ENCODE peak calls at places on chromosomes 6 and 20, in nine cellular contexts. One of them, this sample, is unnamed. For H3K4me1, the result is how much of the 10 kb centered on the place peaks cover.

GRCh38 chr6:88238065-88238464 is 71.9 kb upstream of the CNR1 start:
- DNase-seq in H9: peak
- DNase-seq in Panc1: peak
- DNase-seq in neural progenitor cell: peak
- DNase-seq in neuronal stem cell: no peak
- DNase-seq in CD8-positive, alpha-beta T cell: no peak
- DNase-seq in sigmoid colon: no peak
- DNase-seq in lower lobe of right lung: no peak
- DNase-seq in small intestine: peak
- DNase-seq in this sample: no peak

GRCh38 chr6:2127484-2127911 is 117.9 kb downstream of the GMDS start:
- DNase-seq in neuronal stem cell: no peak
- DNase-seq in small intestine: peak
- DNase-seq in lower lobe of right lung: peak
- DNase-seq in Panc1: no peak
- DNase-seq in neural progenitor cell: no peak
- DNase-seq in sigmoid colon: peak
- DNase-seq in CD8-positive, alpha-beta T cell: no peak
- DNase-seq in H9: no peak
- DNase-seq in this sample: no peak

GRCh38 chr20:32227744-32228688 is 20.3 kb downstream of the POFUT1 start:
- DNase-seq in Panc1: no peak
- DNase-seq in neuronal stem cell: no peak
- DNase-seq in sigmoid colon: no peak
- DNase-seq in CD8-positive, alpha-beta T cell: no peak
- DNase-seq in neural progenitor cell: no peak
- DNase-seq in small intestine: peak
- DNase-seq in H9: no peak
- DNase-seq in lower lobe of right lung: peak
- DNase-seq in this sample: no peak

GRCh38 chr6:170166511-170167122 is 124.3 kb downstream of the DLL1 start:
- DNase-seq in sigmoid colon: no peak
- DNase-seq in neuronal stem cell: no peak
- DNase-seq in CD8-positive, alpha-beta T cell: no peak
- DNase-seq in lower lobe of right lung: no peak
- DNase-seq in neural progenitor cell: no peak
- DNase-seq in small intestine: no peak
- DNase-seq in H9: no peak
- DNase-seq in Panc1: no peak
- DNase-seq in this sample: no peak

GRCh38 chr6:124393536-124393935 is 568.7 kb upstream of the RNF217 start:
- DNase-seq in CD8-positive, alpha-beta T cell: no peak
- DNase-seq in Panc1: no peak
- DNase-seq in sigmoid colon: no peak
- DNase-seq in neural progenitor cell: no peak
- DNase-seq in H9: no peak
- DNase-seq in lower lobe of right lung: no peak
- DNase-seq in neuronal stem cell: no peak
- DNase-seq in small intestine: no peak
- DNase-seq in this sample: no peak

GRCh38 chr6:158475344-158476302 is 84.3 kb upstream of the TMEM181 start:
- DNase-seq in neural progenitor cell: peak
- DNase-seq in sigmoid colon: no peak
- DNase-seq in neuronal stem cell: no peak
- DNase-seq in H9: no peak
- DNase-seq in Panc1: peak
- DNase-seq in lower lobe of right lung: no peak
- DNase-seq in small intestine: peak
- DNase-seq in CD8-positive, alpha-beta T cell: no peak
- DNase-seq in this sample: no peak

GRCh38 chr6:91387290-91388062 is 800.6 kb upstream of the MAP3K7 start:
- DNase-seq in lower lobe of right lung: no peak
- DNase-seq in small intestine: no peak
- DNase-seq in neuronal stem cell: no peak
- DNase-seq in CD8-positive, alpha-beta T cell: no peak
- DNase-seq in Panc1: no peak
- DNase-seq in sigmoid colon: no peak
- DNase-seq in neural progenitor cell: peak
- DNase-seq in H9: peak
- DNase-seq in this sample: no peak

GRCh38 chr20:45179166-45179565 is 4.5 kb downstream of the PI3 start:
- DNase-seq in H9: no peak
- DNase-seq in small intestine: no peak
- DNase-seq in Panc1: no peak
- DNase-seq in lower lobe of right lung: no peak
- DNase-seq in neural progenitor cell: no peak
- DNase-seq in neuronal stem cell: no peak
- DNase-seq in CD8-positive, alpha-beta T cell: no peak
- DNase-seq in sigmoid colon: no peak
- DNase-seq in this sample: no peak

GRCh38 chr6:69090132-69090531 is 455.1 kb downstream of the ADGRB3 start:
- DNase-seq in lower lobe of right lung: no peak
- DNase-seq in sigmoid colon: no peak
- DNase-seq in neuronal stem cell: no peak
- DNase-seq in neural progenitor cell: no peak
- DNase-seq in small intestine: no peak
- DNase-seq in CD8-positive, alpha-beta T cell: no peak
- DNase-seq in Panc1: no peak
- DNase-seq in H9: no peak
- DNase-seq in this sample: no peak

GRCh38 chr6:161128680-161129196 is 137.2 kb downstream of the MAP3K4 start:
- DNase-seq in sigmoid colon: no peak
- DNase-seq in neural progenitor cell: no peak
- DNase-seq in Panc1: peak
- DNase-seq in lower lobe of right lung: no peak
- DNase-seq in CD8-positive, alpha-beta T cell: no peak
- DNase-seq in small intestine: no peak
- DNase-seq in H9: no peak
- DNase-seq in neuronal stem cell: no peak
- DNase-seq in this sample: no peak

GRCh38 chr20:62361799-62362589 is 5.1 kb downstream of the LAMA5 start:
- DNase-seq in H9: peak
- DNase-seq in CD8-positive, alpha-beta T cell: no peak
- DNase-seq in lower lobe of right lung: peak
- DNase-seq in sigmoid colon: peak
- DNase-seq in small intestine: no peak
- DNase-seq in neuronal stem cell: no peak
- DNase-seq in neural progenitor cell: peak
- DNase-seq in Panc1: no peak
- DNase-seq in this sample: no peak

GRCh38 chr20:57557926-57558613 is 2.8 kb upstream of the PCK1 start:
- DNase-seq in CD8-positive, alpha-beta T cell: no peak
- DNase-seq in small intestine: peak
- DNase-seq in neural progenitor cell: no peak
- DNase-seq in neuronal stem cell: no peak
- DNase-seq in lower lobe of right lung: no peak
- DNase-seq in sigmoid colon: no peak
- DNase-seq in Panc1: no peak
- DNase-seq in H9: no peak
- DNase-seq in this sample: no peak

GRCh38 chr20:57558614-57559285 is 2.2 kb upstream of the PCK1 start:
- DNase-seq in sigmoid colon: no peak
- DNase-seq in neural progenitor cell: no peak
- DNase-seq in Panc1: no peak
- DNase-seq in lower lobe of right lung: no peak
- DNase-seq in H9: no peak
- DNase-seq in small intestine: peak
- DNase-seq in CD8-positive, alpha-beta T cell: no peak
- DNase-seq in neuronal stem cell: no peak
- DNase-seq in this sample: no peak

GRCh38 chr20:57560554-57561355 is at the start of gene PCK1:
- DNase-seq in small intestine: peak
- DNase-seq in neural progenitor cell: no peak
- DNase-seq in lower lobe of right lung: no peak
- DNase-seq in sigmoid colon: no peak
- DNase-seq in CD8-positive, alpha-beta T cell: no peak
- DNase-seq in neuronal stem cell: no peak
- DNase-seq in H9: no peak
- DNase-seq in Panc1: no peak
- DNase-seq in this sample: no peak

GRCh38 chr20:57559658-57560553 is 1.0 kb upstream of the PCK1 start:
- DNase-seq in neural progenitor cell: no peak
- DNase-seq in small intestine: no peak
- DNase-seq in neuronal stem cell: no peak
- DNase-seq in CD8-positive, alpha-beta T cell: no peak
- DNase-seq in H9: no peak
- DNase-seq in Panc1: no peak
- DNase-seq in lower lobe of right lung: no peak
- DNase-seq in sigmoid colon: no peak
- DNase-seq in this sample: no peak

DNA sequence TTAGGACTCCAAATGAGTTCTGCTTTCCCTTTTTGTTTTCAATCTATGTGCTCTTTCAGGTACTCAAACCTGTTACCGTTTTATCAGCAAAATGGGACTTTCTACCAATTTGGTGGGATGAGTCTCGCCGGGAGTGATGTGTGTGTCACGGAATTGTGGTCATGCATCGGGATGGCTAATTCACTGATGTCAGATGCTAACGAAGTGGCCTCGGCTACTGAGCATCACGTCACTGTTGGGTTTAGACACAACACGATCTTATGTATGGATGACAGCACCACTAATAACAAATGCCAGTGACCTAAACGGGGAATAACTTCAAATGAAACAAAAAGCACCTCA is 1.7 kb upstream of the PCK1 start:
- DNase-seq in neuronal stem cell: no peak
- DNase-seq in Panc1: no peak
- DNase-seq in CD8-positive, alpha-beta T cell: no peak
- DNase-seq in small intestine: no peak
- DNase-seq in lower lobe of right lung: no peak
- DNase-seq in sigmoid colon: no peak
- DNase-seq in neural progenitor cell: no peak
- DNase-seq in H9: no peak
- DNase-seq in this sample: no peak
- H3K4me1 ChIP-seq in neuronal stem cell: under half
- H3K4me1 ChIP-seq in Panc1: under half
- H3K4me1 ChIP-seq in CD8-positive, alpha-beta T cell: under half
- H3K4me1 ChIP-seq in small intestine: under half
- H3K4me1 ChIP-seq in lower lobe of right lung: under half
- H3K4me1 ChIP-seq in sigmoid colon: under half
- H3K4me1 ChIP-seq in neural progenitor cell: under half
- H3K4me1 ChIP-seq in H9: under half
- H3K4me1 ChIP-seq in this sample: under half

DNA sequence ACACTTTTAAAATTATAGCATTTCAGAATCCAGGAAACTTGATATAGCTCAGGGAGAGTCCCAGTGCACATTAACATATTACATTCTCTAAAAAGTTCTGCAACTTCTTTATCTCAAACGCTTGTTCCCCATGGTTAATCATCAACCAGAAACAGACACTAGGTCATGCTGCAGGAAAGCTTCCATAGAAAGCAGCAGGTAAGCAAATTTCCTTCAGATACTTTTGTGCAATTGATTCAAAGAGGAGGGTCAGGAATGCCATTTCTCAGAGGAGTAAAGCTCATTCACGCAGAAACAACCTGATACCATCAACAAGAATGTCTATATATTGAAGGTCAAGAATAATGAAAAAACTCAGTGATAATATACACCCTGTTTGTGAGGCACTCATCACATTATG is 95.4 kb downstream of the LY86 start:
- DNase-seq in CD8-positive, alpha-beta T cell: no peak
- DNase-seq in sigmoid colon: no peak
- DNase-seq in neural progenitor cell: no peak
- DNase-seq in small intestine: peak
- DNase-seq in neuronal stem cell: no peak
- DNase-seq in lower lobe of right lung: no peak
- DNase-seq in H9: no peak
- DNase-seq in Panc1: no peak
- DNase-seq in this sample: no peak
- H3K4me1 ChIP-seq in CD8-positive, alpha-beta T cell: under half
- H3K4me1 ChIP-seq in sigmoid colon: under half
- H3K4me1 ChIP-seq in neural progenitor cell: under half
- H3K4me1 ChIP-seq in small intestine: under half
- H3K4me1 ChIP-seq in neuronal stem cell: under half
- H3K4me1 ChIP-seq in lower lobe of right lung: half or more
- H3K4me1 ChIP-seq in H9: under half
- H3K4me1 ChIP-seq in Panc1: under half
- H3K4me1 ChIP-seq in this sample: under half

GRCh38 chr6:79599725-79600259 is 31.3 kb upstream of the SH3BGRL2 start:
- DNase-seq in H9: no peak
- DNase-seq in neural progenitor cell: no peak
- DNase-seq in lower lobe of right lung: no peak
- DNase-seq in sigmoid colon: no peak
- DNase-seq in small intestine: peak
- DNase-seq in Panc1: no peak
- DNase-seq in neuronal stem cell: no peak
- DNase-seq in CD8-positive, alpha-beta T cell: no peak
- DNase-seq in this sample: no peak

GRCh38 chr6:79601020-79601609 is 30.0 kb upstream of the SH3BGRL2 start:
- DNase-seq in small intestine: peak
- DNase-seq in CD8-positive, alpha-beta T cell: no peak
- DNase-seq in Panc1: peak
- DNase-seq in sigmoid colon: no peak
- DNase-seq in H9: no peak
- DNase-seq in lower lobe of right lung: no peak
- DNase-seq in neuronal stem cell: no peak
- DNase-seq in neural progenitor cell: no peak
- DNase-seq in this sample: no peak

GRCh38 chr6:79600313-79601019 is 30.7 kb upstream of the SH3BGRL2 start:
- DNase-seq in CD8-positive, alpha-beta T cell: no peak
- DNase-seq in neuronal stem cell: no peak
- DNase-seq in neural progenitor cell: no peak
- DNase-seq in sigmoid colon: no peak
- DNase-seq in small intestine: no peak
- DNase-seq in lower lobe of right lung: no peak
- DNase-seq in Panc1: no peak
- DNase-seq in H9: no peak
- DNase-seq in this sample: no peak

GRCh38 chr6:79597155-79597554 is 34.0 kb upstream of the SH3BGRL2 start:
- DNase-seq in sigmoid colon: no peak
- DNase-seq in neuronal stem cell: no peak
- DNase-seq in CD8-positive, alpha-beta T cell: no peak
- DNase-seq in Panc1: no peak
- DNase-seq in small intestine: no peak
- DNase-seq in neural progenitor cell: no peak
- DNase-seq in lower lobe of right lung: no peak
- DNase-seq in H9: no peak
- DNase-seq in this sample: no peak

DNA sequence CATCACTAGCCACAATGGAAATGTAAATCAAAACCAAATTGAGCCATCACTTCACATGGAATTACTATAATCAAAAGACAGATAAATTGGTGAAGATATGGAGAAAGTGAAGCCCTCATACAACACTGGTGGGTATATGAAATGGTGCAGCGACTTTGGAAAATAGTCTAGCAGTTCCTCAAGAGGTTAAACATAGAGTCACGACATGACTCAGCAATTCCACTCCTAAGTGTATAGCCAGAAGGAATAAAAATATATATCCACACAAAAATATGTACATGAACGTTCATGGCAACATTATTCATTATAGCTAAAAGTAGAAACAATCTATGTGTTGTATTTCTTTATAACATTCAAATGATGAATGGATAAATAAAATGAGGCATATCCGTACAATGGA is 33.1 kb upstream of the SH3BGRL2 start:
- DNase-seq in CD8-positive, alpha-beta T cell: no peak
- DNase-seq in neural progenitor cell: no peak
- DNase-seq in small intestine: no peak
- DNase-seq in lower lobe of right lung: no peak
- DNase-seq in sigmoid colon: no peak
- DNase-seq in Panc1: no peak
- DNase-seq in neuronal stem cell: no peak
- DNase-seq in H9: no peak
- DNase-seq in this sample: no peak
- H3K4me1 ChIP-seq in CD8-positive, alpha-beta T cell: under half
- H3K4me1 ChIP-seq in neural progenitor cell: under half
- H3K4me1 ChIP-seq in small intestine: under half
- H3K4me1 ChIP-seq in lower lobe of right lung: under half
- H3K4me1 ChIP-seq in sigmoid colon: under half
- H3K4me1 ChIP-seq in Panc1: under half
- H3K4me1 ChIP-seq in neuronal stem cell: under half
- H3K4me1 ChIP-seq in H9: under half
- H3K4me1 ChIP-seq in this sample: under half

GRCh38 chr20:36847710-36848040 is 28.3 kb upstream of the TLDC2 start:
- DNase-seq in sigmoid colon: no peak
- DNase-seq in neuronal stem cell: no peak
- DNase-seq in small intestine: no peak
- DNase-seq in lower lobe of right lung: no peak
- DNase-seq in Panc1: no peak
- DNase-seq in H9: no peak
- DNase-seq in CD8-positive, alpha-beta T cell: no peak
- DNase-seq in neural progenitor cell: no peak
- DNase-seq in this sample: no peak
- H3K4me1 ChIP-seq in sigmoid colon: half or more
- H3K4me1 ChIP-seq in neuronal stem cell: under half
- H3K4me1 ChIP-seq in small intestine: under half
- H3K4me1 ChIP-seq in lower lobe of right lung: half or more
- H3K4me1 ChIP-seq in Panc1: under half
- H3K4me1 ChIP-seq in H9: under half
- H3K4me1 ChIP-seq in CD8-positive, alpha-beta T cell: under half
- H3K4me1 ChIP-seq in neural progenitor cell: under half
- H3K4me1 ChIP-seq in this sample: under half